ENCODE peak calls at places on chromosomes 5 and 9, in ten cellular contexts. One of them, this sample, is unnamed.

GRCh38 chr5:62354028-62354874 is 48.2 kb downstream of the KIF2A start:
- DNase-seq in HFF-Myc: peak
- DNase-seq in cardiac fibroblast: peak
- DNase-seq in fibroblast of mammary gland: peak
- DNase-seq in endothelial cell of umbilical vein: peak
- DNase-seq in mesothelial cell of epicardium: no peak
- DNase-seq in NB4: peak
- DNase-seq in H1: no peak
- DNase-seq in HCT116: peak
- DNase-seq in IMR-90: peak
- DNase-seq in this sample: no peak

GRCh38 chr5:14417232-14417730 is 164.3 kb upstream of the OTULINL start:
- DNase-seq in HFF-Myc: peak
- DNase-seq in cardiac fibroblast: peak
- DNase-seq in fibroblast of mammary gland: peak
- DNase-seq in endothelial cell of umbilical vein: no peak
- DNase-seq in mesothelial cell of epicardium: no peak
- DNase-seq in NB4: no peak
- DNase-seq in H1: no peak
- DNase-seq in HCT116: no peak
- DNase-seq in IMR-90: peak
- DNase-seq in this sample: no peak

GRCh38 chr9:68508547-68508946 is 32.1 kb downstream of the TMEM252 start:
- DNase-seq in HFF-Myc: no peak
- DNase-seq in cardiac fibroblast: no peak
- DNase-seq in fibroblast of mammary gland: no peak
- DNase-seq in endothelial cell of umbilical vein: no peak
- DNase-seq in mesothelial cell of epicardium: no peak
- DNase-seq in NB4: no peak
- DNase-seq in H1: no peak
- DNase-seq in HCT116: no peak
- DNase-seq in IMR-90: no peak
- DNase-seq in this sample: no peak

GRCh38 chr9:115204827-115205506 is 87.0 kb upstream of the TNC start:
- DNase-seq in HFF-Myc: peak
- DNase-seq in cardiac fibroblast: peak
- DNase-seq in fibroblast of mammary gland: peak
- DNase-seq in endothelial cell of umbilical vein: no peak
- DNase-seq in mesothelial cell of epicardium: no peak
- DNase-seq in NB4: peak
- DNase-seq in H1: no peak
- DNase-seq in HCT116: no peak
- DNase-seq in IMR-90: peak
- DNase-seq in this sample: no peak

GRCh38 chr5:121503111-121503840 is 348.4 kb upstream of the FTMT start:
- DNase-seq in HFF-Myc: no peak
- DNase-seq in cardiac fibroblast: no peak
- DNase-seq in fibroblast of mammary gland: peak
- DNase-seq in endothelial cell of umbilical vein: peak
- DNase-seq in mesothelial cell of epicardium: peak
- DNase-seq in NB4: peak
- DNase-seq in H1: peak
- DNase-seq in HCT116: peak
- DNase-seq in IMR-90: no peak
- DNase-seq in this sample: no peak

GRCh38 chr5:181224390-181225234 is 1.5 kb downstream of the TRIM41 start:
- DNase-seq in HFF-Myc: no peak
- DNase-seq in cardiac fibroblast: no peak
- DNase-seq in fibroblast of mammary gland: no peak
- DNase-seq in endothelial cell of umbilical vein: no peak
- DNase-seq in mesothelial cell of epicardium: no peak
- DNase-seq in NB4: no peak
- DNase-seq in H1: no peak
- DNase-seq in HCT116: no peak
- DNase-seq in IMR-90: no peak
- DNase-seq in this sample: peak

GRCh38 chr5:126384985-126385384 is 38.2 kb upstream of the GRAMD2B start:
- DNase-seq in HFF-Myc: peak
- DNase-seq in cardiac fibroblast: peak
- DNase-seq in fibroblast of mammary gland: peak
- DNase-seq in endothelial cell of umbilical vein: no peak
- DNase-seq in mesothelial cell of epicardium: no peak
- DNase-seq in NB4: no peak
- DNase-seq in H1: no peak
- DNase-seq in HCT116: no peak
- DNase-seq in IMR-90: peak
- DNase-seq in this sample: no peak

GRCh38 chr5:173789031-173789920 is 98.9 kb upstream of the CPEB4 start:
- DNase-seq in HFF-Myc: peak
- DNase-seq in cardiac fibroblast: peak
- DNase-seq in fibroblast of mammary gland: peak
- DNase-seq in endothelial cell of umbilical vein: no peak
- DNase-seq in mesothelial cell of epicardium: no peak
- DNase-seq in NB4: peak
- DNase-seq in H1: no peak
- DNase-seq in HCT116: peak
- DNase-seq in IMR-90: peak
- DNase-seq in this sample: no peak

DNA sequence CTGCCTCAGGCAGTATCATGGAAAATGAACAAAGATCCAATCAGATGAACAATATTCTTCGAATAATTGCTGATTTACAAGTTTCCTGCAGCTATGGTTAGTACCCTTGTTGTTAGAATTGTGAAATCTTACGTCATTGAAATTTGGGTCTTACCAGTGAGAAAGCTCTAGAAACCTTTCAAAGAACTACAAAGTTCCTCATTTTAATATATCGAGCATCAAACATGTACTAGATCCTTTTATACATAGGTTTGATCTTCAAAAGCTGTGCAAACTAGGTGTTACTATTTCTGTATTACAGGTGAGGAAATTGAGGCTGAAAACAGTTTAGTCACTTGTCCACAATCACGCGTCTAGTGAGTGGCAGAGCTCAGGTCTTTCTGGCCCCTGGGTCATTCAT is 43.7 kb upstream of the ANGPTL2 start:
- DNase-seq in HFF-Myc: no peak
- DNase-seq in cardiac fibroblast: no peak
- DNase-seq in fibroblast of mammary gland: no peak
- DNase-seq in endothelial cell of umbilical vein: no peak
- DNase-seq in mesothelial cell of epicardium: no peak
- DNase-seq in NB4: peak
- DNase-seq in H1: no peak
- DNase-seq in HCT116: no peak
- DNase-seq in IMR-90: no peak
- DNase-seq in this sample: no peak
- TF ChIP-seq CTCF in HFF-Myc: no peak
- TF ChIP-seq CTCF in cardiac fibroblast: no peak
- TF ChIP-seq CTCF in fibroblast of mammary gland: no peak
- TF ChIP-seq CTCF in endothelial cell of umbilical vein: no peak
- TF ChIP-seq CTCF in mesothelial cell of epicardium: no peak
- TF ChIP-seq CTCF in NB4: no peak
- TF ChIP-seq CTCF in H1: no peak
- TF ChIP-seq CTCF in HCT116: no peak
- TF ChIP-seq CTCF in IMR-90: no peak
- TF ChIP-seq CTCF in this sample: no peak

DNA sequence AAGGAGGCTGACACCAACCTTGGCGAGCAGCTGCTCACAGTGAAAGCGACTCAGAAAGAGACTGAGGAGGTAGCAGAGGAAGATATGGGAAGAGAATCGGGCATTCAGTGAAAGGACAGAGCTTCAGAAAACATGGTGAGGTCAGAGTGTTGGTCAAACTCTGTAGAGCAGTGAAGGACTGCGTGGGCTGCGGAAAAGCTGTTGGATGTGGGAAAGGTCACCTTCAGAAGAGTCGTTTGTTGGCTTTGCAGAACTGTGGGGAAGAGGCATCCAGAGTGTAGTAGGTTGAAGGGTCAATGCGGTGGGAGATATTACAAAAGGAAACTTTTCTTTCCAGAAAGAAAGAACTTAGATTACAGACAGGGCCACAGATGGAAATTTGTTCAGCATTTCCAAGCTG is 58.4 kb upstream of the AFAP1L1 start:
- DNase-seq in HFF-Myc: no peak
- DNase-seq in cardiac fibroblast: no peak
- DNase-seq in fibroblast of mammary gland: peak
- DNase-seq in endothelial cell of umbilical vein: no peak
- DNase-seq in mesothelial cell of epicardium: no peak
- DNase-seq in NB4: no peak
- DNase-seq in H1: no peak
- DNase-seq in HCT116: no peak
- DNase-seq in IMR-90: no peak
- DNase-seq in this sample: no peak
- TF ChIP-seq CTCF in HFF-Myc: no peak
- TF ChIP-seq CTCF in cardiac fibroblast: no peak
- TF ChIP-seq CTCF in fibroblast of mammary gland: no peak
- TF ChIP-seq CTCF in endothelial cell of umbilical vein: no peak
- TF ChIP-seq CTCF in mesothelial cell of epicardium: no peak
- TF ChIP-seq CTCF in NB4: no peak
- TF ChIP-seq CTCF in H1: no peak
- TF ChIP-seq CTCF in HCT116: no peak
- TF ChIP-seq CTCF in IMR-90: no peak
- TF ChIP-seq CTCF in this sample: no peak

GRCh38 chr5:53113947-53114346 is 4.4 kb upstream of the MOCS2 start:
- DNase-seq in HFF-Myc: no peak
- DNase-seq in cardiac fibroblast: no peak
- DNase-seq in fibroblast of mammary gland: no peak
- DNase-seq in endothelial cell of umbilical vein: no peak
- DNase-seq in mesothelial cell of epicardium: no peak
- DNase-seq in NB4: no peak
- DNase-seq in H1: no peak
- DNase-seq in HCT116: no peak
- DNase-seq in IMR-90: no peak
- DNase-seq in this sample: no peak

GRCh38 chr5:53116597-53116996 is 7.0 kb upstream of the MOCS2 start:
- DNase-seq in HFF-Myc: no peak
- DNase-seq in cardiac fibroblast: no peak
- DNase-seq in fibroblast of mammary gland: no peak
- DNase-seq in endothelial cell of umbilical vein: no peak
- DNase-seq in mesothelial cell of epicardium: no peak
- DNase-seq in NB4: no peak
- DNase-seq in H1: no peak
- DNase-seq in HCT116: no peak
- DNase-seq in IMR-90: no peak
- DNase-seq in this sample: no peak

GRCh38 chr5:53111139-53111538 is 1.6 kb upstream of the MOCS2 start:
- DNase-seq in HFF-Myc: no peak
- DNase-seq in cardiac fibroblast: no peak
- DNase-seq in fibroblast of mammary gland: no peak
- DNase-seq in endothelial cell of umbilical vein: no peak
- DNase-seq in mesothelial cell of epicardium: no peak
- DNase-seq in NB4: no peak
- DNase-seq in H1: no peak
- DNase-seq in HCT116: no peak
- DNase-seq in IMR-90: no peak
- DNase-seq in this sample: no peak

GRCh38 chr5:53112909-53113308 is 3.4 kb upstream of the MOCS2 start:
- DNase-seq in HFF-Myc: no peak
- DNase-seq in cardiac fibroblast: no peak
- DNase-seq in fibroblast of mammary gland: no peak
- DNase-seq in endothelial cell of umbilical vein: no peak
- DNase-seq in mesothelial cell of epicardium: no peak
- DNase-seq in NB4: no peak
- DNase-seq in H1: no peak
- DNase-seq in HCT116: no peak
- DNase-seq in IMR-90: no peak
- DNase-seq in this sample: no peak

DNA sequence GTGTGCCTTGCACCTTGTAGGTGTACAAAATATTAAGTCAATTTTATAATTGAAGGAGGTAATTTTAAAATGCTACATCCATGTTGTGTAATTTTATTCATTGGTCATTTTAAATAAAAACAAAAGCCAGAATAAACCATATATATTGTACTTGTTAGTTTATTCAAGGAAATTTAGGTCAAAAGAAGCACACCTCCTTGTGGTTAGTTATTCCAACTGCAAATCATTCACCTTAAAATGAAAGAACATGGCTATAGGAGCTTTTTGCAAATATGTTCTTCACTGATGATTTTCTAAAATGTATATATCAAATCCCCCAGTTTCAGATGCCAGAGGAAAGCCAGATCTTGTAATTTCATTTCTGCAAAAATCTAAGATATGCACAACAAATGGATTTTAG is 5.4 kb upstream of the MOCS2 start:
- DNase-seq in HFF-Myc: no peak
- DNase-seq in cardiac fibroblast: peak
- DNase-seq in fibroblast of mammary gland: peak
- DNase-seq in endothelial cell of umbilical vein: peak
- DNase-seq in mesothelial cell of epicardium: no peak
- DNase-seq in NB4: no peak
- DNase-seq in H1: no peak
- DNase-seq in HCT116: no peak
- DNase-seq in IMR-90: peak
- DNase-seq in this sample: no peak
- TF ChIP-seq CTCF in HFF-Myc: no peak
- TF ChIP-seq CTCF in cardiac fibroblast: peak
- TF ChIP-seq CTCF in fibroblast of mammary gland: peak
- TF ChIP-seq CTCF in endothelial cell of umbilical vein: no peak
- TF ChIP-seq CTCF in mesothelial cell of epicardium: peak
- TF ChIP-seq CTCF in NB4: no peak
- TF ChIP-seq CTCF in H1: no peak
- TF ChIP-seq CTCF in HCT116: peak
- TF ChIP-seq CTCF in IMR-90: peak
- TF ChIP-seq CTCF in this sample: no peak

GRCh38 chr9:21331676-21332402 is 3.4 kb downstream of the KLHL9 start:
- DNase-seq in HFF-Myc: no peak
- DNase-seq in cardiac fibroblast: no peak
- DNase-seq in fibroblast of mammary gland: no peak
- DNase-seq in endothelial cell of umbilical vein: no peak
- DNase-seq in mesothelial cell of epicardium: no peak
- DNase-seq in NB4: no peak
- DNase-seq in H1: no peak
- DNase-seq in HCT116: no peak
- DNase-seq in IMR-90: peak
- DNase-seq in this sample: no peak

GRCh38 chr9:21340735-21341134 is 5.5 kb upstream of the KLHL9 start:
- DNase-seq in HFF-Myc: no peak
- DNase-seq in cardiac fibroblast: no peak
- DNase-seq in fibroblast of mammary gland: no peak
- DNase-seq in endothelial cell of umbilical vein: no peak
- DNase-seq in mesothelial cell of epicardium: no peak
- DNase-seq in NB4: no peak
- DNase-seq in H1: no peak
- DNase-seq in HCT116: no peak
- DNase-seq in IMR-90: no peak
- DNase-seq in this sample: no peak

GRCh38 chr9:21334969-21335632 is at the start of gene KLHL9:
- DNase-seq in HFF-Myc: peak
- DNase-seq in cardiac fibroblast: peak
- DNase-seq in fibroblast of mammary gland: peak
- DNase-seq in endothelial cell of umbilical vein: peak
- DNase-seq in mesothelial cell of epicardium: peak
- DNase-seq in NB4: peak
- DNase-seq in H1: peak
- DNase-seq in HCT116: peak
- DNase-seq in IMR-90: peak
- DNase-seq in this sample: peak

GRCh38 chr9:21334603-21334968 is 618 bp downstream of the KLHL9 start:
- DNase-seq in HFF-Myc: no peak
- DNase-seq in cardiac fibroblast: no peak
- DNase-seq in fibroblast of mammary gland: peak
- DNase-seq in endothelial cell of umbilical vein: no peak
- DNase-seq in mesothelial cell of epicardium: no peak
- DNase-seq in NB4: no peak
- DNase-seq in H1: no peak
- DNase-seq in HCT116: no peak
- DNase-seq in IMR-90: peak
- DNase-seq in this sample: no peak

GRCh38 chr9:21336467-21336866 is 1.3 kb upstream of the KLHL9 start:
- DNase-seq in HFF-Myc: no peak
- DNase-seq in cardiac fibroblast: no peak
- DNase-seq in fibroblast of mammary gland: no peak
- DNase-seq in endothelial cell of umbilical vein: no peak
- DNase-seq in mesothelial cell of epicardium: no peak
- DNase-seq in NB4: peak
- DNase-seq in H1: no peak
- DNase-seq in HCT116: no peak
- DNase-seq in IMR-90: no peak
- DNase-seq in this sample: no peak
- TF ChIP-seq CTCF in HFF-Myc: no peak
- TF ChIP-seq CTCF in cardiac fibroblast: no peak
- TF ChIP-seq CTCF in fibroblast of mammary gland: no peak
- TF ChIP-seq CTCF in endothelial cell of umbilical vein: no peak
- TF ChIP-seq CTCF in mesothelial cell of epicardium: no peak
- TF ChIP-seq CTCF in NB4: no peak
- TF ChIP-seq CTCF in H1: no peak
- TF ChIP-seq CTCF in HCT116: peak
- TF ChIP-seq CTCF in IMR-90: no peak
- TF ChIP-seq CTCF in this sample: no peak